ENCODE peak calls at places on chromosomes 1 and 21, in four cellular contexts. S is body of pancreas, A is ovary, U is A549. O is an unnamed sample. For H3K9me3 and H3K4me1, the result is how much of the 10 kb centered on the place peaks cover.

GRCh38 chr21:26194326-26194725 is 23.8 kb upstream of the APP start:
- DNase-seq in S (no peak), A (no peak), U (no peak), O (no peak)

GRCh38 chr1:2288308-2288707 is 60.2 kb downstream of the SKI start:
- DNase-seq in S (no peak), A (no peak), U (no peak), O (no peak)

GRCh38 chr1:61687901-61688300 is 37.0 kb downstream of the TM2D1 start:
- DNase-seq in S (no peak), A (no peak), U (no peak), O (no peak)

GRCh38 chr1:159009704-159010361 is at the start of gene IFI16:
- DNase-seq in S (peak), A (peak), U (peak), O (peak)

GRCh38 chr21:25489673-25490072 is 117.6 kb downstream of the MRPL39 start:
- DNase-seq in S (no peak), A (no peak), U (no peak), O (no peak)

GRCh38 chr1:219279017-219279770 is 105.5 kb downstream of the LYPLAL1 start:
- DNase-seq in S (no peak), A (no peak), U (peak), O (no peak)

GRCh38 chr1:111561328-111561727 is 57.9 kb upstream of the ADORA3 start:
- DNase-seq in S (no peak), A (no peak), U (no peak), O (no peak)

GRCh38 chr1:28893403-28894102 is 20.8 kb upstream of the EPB41 start:
- DNase-seq in S (no peak), A (no peak), U (no peak), O (no peak)

GRCh38 chr1:232140419-232141166 is 489.3 kb downstream of the SIPA1L2 start:
- DNase-seq in S (no peak), A (no peak), U (no peak), O (no peak)

GRCh38 chr21:32370971-32371766 is 21.6 kb downstream of the URB1 start:
- DNase-seq in S (no peak), A (no peak), U (no peak), O (no peak)

GRCh38 chr1:109438798-109439297 is 12.6 kb upstream of the PSMA5 start:
- DNase-seq in S (peak), A (no peak), U (peak), O (no peak)

GRCh38 chr1:87331319-87332269 is 2.9 kb downstream of the LMO4 start:
- DNase-seq in S (peak), A (peak), U (peak), O (peak)

GRCh38 chr1:59124166-59124565 is 172.7 kb upstream of the FGGY start:
- DNase-seq in S (no peak), A (no peak), U (no peak), O (no peak)

GRCh38 chr1:165543651-165544452 is at the start of gene LRRC52:
- DNase-seq in S (peak), A (no peak), U (no peak), O (no peak)

GRCh38 chr1:238061967-238062613 is 171.4 kb upstream of the ZP4 start:
- DNase-seq in S (no peak), A (no peak), U (no peak), O (no peak)

GRCh38 chr1:238063454-238063853 is 172.7 kb upstream of the ZP4 start:
- DNase-seq in S (peak), A (no peak), U (peak), O (no peak)

GRCh38 chr1:238060046-238060445 is 169.3 kb upstream of the ZP4 start:
- DNase-seq in S (no peak), A (no peak), U (no peak), O (no peak)
- H3K27ac ChIP-seq in S (no peak), A (no peak), U (no peak), O (no peak)

DNA sequence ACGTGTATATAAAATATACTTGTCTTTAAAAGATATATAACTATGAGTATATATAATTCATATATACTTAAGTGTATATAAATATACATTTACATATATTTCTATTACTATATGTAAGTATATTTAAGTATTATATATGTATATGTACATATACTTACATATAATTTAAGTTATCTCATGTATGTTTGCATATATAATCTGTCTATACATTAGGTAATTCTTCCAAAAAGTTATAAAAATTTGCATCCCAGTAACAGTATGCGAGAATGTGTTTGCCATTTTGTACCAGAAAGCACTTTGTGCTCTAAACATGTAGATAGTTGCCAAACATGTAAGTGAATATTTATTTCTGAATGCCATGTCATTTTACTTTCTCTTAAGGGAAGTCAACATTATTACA is at the start of gene OR2AK2:
- DNase-seq in S (no peak), A (no peak), U (no peak), O (no peak)
- H3K9me3 ChIP-seq in S (under half), A (under half), U (under half), O (under half)

DNA sequence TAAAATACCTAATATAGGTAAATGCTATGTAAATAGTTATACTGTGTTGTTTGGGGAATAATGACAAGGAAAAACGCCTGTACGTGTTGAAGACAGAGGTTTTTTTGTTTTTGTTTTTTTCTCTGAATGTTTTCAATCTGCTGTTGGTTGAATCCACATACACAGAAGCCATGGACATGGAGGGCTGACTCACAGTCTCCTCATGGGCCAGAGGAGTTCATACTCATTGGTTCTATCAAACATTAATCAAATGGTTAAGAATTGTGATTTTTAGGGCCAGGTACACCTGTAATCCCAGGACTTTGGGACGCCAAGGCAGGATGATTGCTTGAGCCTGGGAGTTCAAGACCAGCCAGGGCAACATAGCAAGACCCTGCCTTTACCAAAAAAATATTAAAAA is 20.5 kb downstream of the MIER1 start:
- DNase-seq in S (no peak), A (no peak), U (no peak), O (no peak)
- H3K4me1 ChIP-seq in S (under half), A (under half), U (half or more), O (under half)

DNA sequence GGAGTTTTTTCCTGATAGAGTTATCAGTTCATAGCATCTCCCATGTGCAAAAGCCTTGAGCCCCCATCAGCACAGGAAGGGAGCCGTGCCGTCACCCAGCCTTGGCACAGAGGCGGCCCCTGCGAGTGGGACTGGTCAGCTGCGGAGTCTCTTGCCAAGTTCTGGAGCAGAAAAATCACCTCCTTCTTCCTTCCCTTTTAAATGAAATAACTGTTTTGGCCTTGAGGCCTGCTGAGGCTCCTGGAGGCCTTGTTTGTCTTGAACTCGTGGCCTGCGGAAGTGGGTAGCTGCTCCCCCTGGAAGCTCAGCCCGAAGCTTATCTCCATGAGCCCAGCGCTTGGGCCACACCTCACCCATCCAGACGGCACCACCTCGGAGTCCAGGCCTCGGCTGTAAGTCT is 145.7 kb upstream of the TMEM51 start:
- DNase-seq in S (no peak), A (peak), U (no peak), O (no peak)
- H3K27ac ChIP-seq in S (no peak), A (no peak), U (no peak), O (peak)

DNA sequence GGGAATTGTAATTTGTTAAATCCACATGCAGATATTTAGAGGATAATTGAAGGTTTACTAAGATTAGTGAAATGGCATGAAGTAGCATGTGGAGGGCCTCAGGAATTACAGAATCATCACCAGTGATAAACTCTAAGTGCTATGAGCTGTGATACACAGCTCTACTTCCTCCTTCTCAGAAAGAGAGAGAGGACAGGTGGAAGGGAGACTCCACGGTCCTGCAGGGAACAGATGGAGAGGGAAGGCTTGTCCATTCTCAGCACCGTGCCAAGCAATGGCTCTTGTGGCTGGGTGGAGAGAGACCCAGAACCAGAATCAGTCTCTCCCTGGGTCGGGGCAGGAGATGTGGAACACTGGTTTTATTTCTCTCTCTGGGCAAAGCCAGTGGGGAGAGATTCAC is 27.8 kb upstream of the LYPD8 start:
- DNase-seq in S (no peak), A (no peak), U (no peak), O (no peak)
- H3K9me3 ChIP-seq in S (under half), A (under half), U (under half), O (under half)

DNA sequence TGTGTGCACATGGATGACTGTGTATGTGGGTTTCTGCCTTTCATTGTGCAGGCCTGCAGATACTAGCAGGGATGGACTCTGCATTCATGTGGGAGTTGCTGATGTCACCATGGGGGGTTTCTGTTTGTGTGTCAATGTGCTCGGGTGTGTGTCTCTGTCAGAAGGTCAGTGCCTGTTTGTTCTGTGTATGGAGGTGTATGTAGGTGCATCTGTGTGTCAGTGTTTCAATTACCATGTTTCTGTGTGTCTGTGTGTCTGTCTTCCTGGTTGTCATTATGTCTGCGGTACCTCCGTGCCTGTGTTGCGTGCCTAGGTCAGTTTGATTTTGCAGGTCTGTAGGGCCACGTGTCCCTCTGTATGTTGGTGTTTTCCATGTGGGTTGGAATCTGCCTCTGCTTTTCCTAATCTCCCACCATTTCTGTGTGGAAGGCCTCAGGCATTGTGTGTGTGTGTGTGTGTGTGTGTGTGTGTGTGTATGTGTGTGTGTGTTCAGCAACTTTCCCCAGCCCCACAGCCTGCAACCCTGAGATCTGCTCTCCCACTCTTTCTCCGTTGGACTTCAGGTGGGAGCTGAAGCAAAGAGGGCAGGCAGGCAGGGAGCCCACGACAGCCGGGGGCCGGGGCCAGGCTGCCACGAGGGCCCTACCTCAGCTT is 36.7 kb upstream of the WASF2 start:
- DNase-seq in S (no peak), A (no peak), U (no peak), O (no peak)
- H3K4me1 ChIP-seq in S (under half), A (under half), U (under half), O (half or more)

DNA sequence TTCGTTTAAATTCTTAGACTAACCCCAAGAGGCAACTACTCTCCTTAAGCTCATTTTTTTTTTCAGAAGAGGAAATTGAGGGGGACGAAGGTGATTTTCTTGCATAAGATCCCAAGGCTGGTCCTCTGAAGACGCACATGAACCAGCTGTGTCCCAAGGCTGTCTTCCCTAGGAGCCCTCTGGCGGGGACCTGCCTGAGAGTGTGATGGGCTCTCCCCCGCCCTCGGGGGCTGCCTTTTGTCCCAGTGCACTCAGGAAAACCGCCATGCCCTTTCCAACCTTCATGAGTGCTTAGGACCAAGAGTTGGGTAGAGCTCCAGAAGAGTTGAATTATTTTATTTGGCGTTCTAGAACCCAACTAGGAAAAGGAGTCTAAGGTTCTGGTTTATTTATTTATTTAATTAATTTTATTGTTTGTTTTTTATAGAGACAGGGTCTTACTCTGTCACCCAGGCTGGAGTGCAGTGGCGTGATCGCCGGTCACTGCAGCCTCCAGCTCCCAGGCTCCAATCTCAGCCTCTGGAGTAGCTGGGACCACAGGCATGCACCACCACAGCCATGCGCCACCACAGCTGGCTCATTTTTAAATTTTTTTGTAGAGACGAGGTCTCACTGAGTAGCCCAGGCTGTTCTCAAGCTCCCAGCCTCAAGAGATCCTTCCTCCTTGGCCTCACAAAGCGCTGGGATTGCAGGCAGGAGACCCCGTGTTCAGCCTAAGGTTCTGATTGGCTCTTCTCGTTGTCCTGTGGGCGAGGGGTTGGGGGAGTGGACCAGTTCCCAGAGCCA is 21.9 kb downstream of the UMODL1 start:
- DNase-seq in S (no peak), A (no peak), U (no peak), O (no peak)
- H3K27ac ChIP-seq in S (no peak), A (no peak), U (no peak), O (peak)

DNA sequence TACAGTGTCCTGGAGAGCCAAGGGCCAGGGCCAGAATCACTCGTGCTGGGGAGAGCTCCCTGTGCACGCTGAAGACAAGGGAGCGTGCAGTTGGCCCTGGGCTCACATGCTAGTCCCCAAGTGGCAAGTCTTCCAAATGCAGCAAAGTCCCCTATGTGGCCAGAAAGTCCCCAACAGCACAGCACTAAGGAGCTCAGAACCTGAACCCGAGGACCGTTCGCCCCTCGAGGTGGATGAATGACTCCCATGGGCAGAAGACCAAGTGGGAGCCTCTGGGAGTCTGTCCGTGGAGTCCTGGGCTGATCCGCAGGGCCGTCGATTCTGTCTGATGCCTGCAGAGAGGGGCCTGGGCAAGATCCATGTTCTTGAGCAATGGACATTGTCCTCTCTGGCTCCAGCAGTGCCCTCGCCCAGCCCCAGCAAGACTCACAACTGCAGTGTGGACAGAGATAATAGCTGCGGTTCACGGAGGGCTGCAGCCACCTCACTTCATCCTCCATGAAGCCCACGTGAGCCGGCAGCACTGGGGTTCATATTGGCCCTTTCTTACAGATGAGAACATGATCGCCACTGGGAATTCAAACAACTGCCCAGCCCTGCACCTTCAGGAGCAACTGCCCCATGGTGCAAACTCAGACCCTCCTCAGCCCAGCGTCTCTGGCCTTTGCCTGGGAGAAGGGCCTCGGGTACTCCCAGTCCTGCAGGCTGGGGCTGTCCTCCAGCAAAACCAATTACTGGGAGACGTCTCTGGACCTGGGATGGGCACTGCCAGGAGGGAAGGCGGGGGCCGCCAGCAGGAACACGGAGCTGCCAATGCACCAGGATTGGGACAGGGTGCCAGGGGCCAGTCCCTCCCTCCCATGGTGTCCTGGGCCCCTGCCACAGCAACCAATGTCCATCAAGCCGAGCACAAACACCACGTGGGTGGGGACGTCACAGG is 243.7 kb downstream of the NPHP4 start:
- DNase-seq in S (no peak), A (no peak), U (no peak), O (no peak)
- H3K9me3 ChIP-seq in S (under half), A (under half), U (under half), O (under half)

GRCh38 chr1:31011719-31012118 is 53.8 kb downstream of the PUM1 start:
- DNase-seq in S (no peak), A (no peak), U (no peak), O (no peak)
- H3K4me1 ChIP-seq in S (under half), A (under half), U (half or more), O (half or more)

GRCh38 chr1:40803447-40803846 is 19.9 kb downstream of the KCNQ4 start:
- DNase-seq in S (no peak), A (no peak), U (no peak), O (no peak)
- H3K27ac ChIP-seq in S (peak), A (peak), U (no peak), O (peak)

O was measured in thoracic aorta.